ENCODE peak calls at places on chromosomes 16 and 17, in four cellular contexts. Q, Z, C and M are unnamed samples.

GRCh38 chr16:88437367-88437964 is 15.6 kb upstream of the ZFPM1 start:
- DNase-seq in Q (peak), Z (no peak), C (no peak), M (peak)

GRCh38 chr16:75244225-75244792 is 7.1 kb downstream of the BCAR1 start:
- DNase-seq in Q (no peak), Z (no peak), C (no peak), M (no peak)

GRCh38 chr16:35711435-35711834 is 2252.0 kb downstream of the TP53TG3F start:
- DNase-seq in Q (no peak), Z (no peak), C (no peak), M (no peak)

GRCh38 chr16:50259334-50260205 is 6.8 kb upstream of the ADCY7 start:
- DNase-seq in Q (no peak), Z (no peak), C (no peak), M (no peak)

GRCh38 chr17:82691714-82692113 is 6.8 kb downstream of the RAB40B start:
- DNase-seq in Q (no peak), Z (no peak), C (no peak), M (no peak)

GRCh38 chr16:28477311-28477920 is 5.3 kb upstream of the NPIPB7 start:
- DNase-seq in Q (no peak), Z (no peak), C (no peak), M (no peak)

GRCh38 chr16:70269471-70269870 is 17.7 kb upstream of the EXOSC6 start:
- DNase-seq in Q (no peak), Z (no peak), C (no peak), M (no peak)

GRCh38 chr17:80142929-80143328 is 4.0 kb downstream of the EIF4A3 start:
- DNase-seq in Q (no peak), Z (no peak), C (no peak), M (no peak)

GRCh38 chr17:38942641-38943040 is 17.2 kb downstream of the LASP1NB start:
- DNase-seq in Q (peak), Z (no peak), C (no peak), M (no peak)

GRCh38 chr17:81397314-81398169 is 2.3 kb downstream of the BAHCC1 start:
- DNase-seq in Q (no peak), Z (no peak), C (no peak), M (no peak)

GRCh38 chr16:86994651-86995171 is 322.5 kb downstream of the C16orf95 start:
- DNase-seq in Q (no peak), Z (peak), C (no peak), M (no peak)

GRCh38 chr17:66689192-66689591 is 145.7 kb upstream of the CACNG5 start:
- DNase-seq in Q (no peak), Z (no peak), C (no peak), M (no peak)

GRCh38 chr16:30867747-30868146 is 26.1 kb downstream of the BCL7C start:
- DNase-seq in Q (no peak), Z (no peak), C (no peak), M (no peak)

GRCh38 chr17:6075050-6075449 is 4.9 kb downstream of the WSCD1 start:
- DNase-seq in Q (no peak), Z (no peak), C (no peak), M (no peak)

GRCh38 chr16:17302213-17302612 is 168.5 kb downstream of the XYLT1 start:
- DNase-seq in Q (peak), Z (no peak), C (no peak), M (no peak)

GRCh38 chr17:14731591-14731990 is 430.7 kb downstream of the HS3ST3B1 start:
- DNase-seq in Q (no peak), Z (no peak), C (no peak), M (no peak)

GRCh38 chr16:3153077-3153368 is 18.2 kb downstream of the ZNF213 start:
- DNase-seq in Q (no peak), Z (no peak), C (no peak), M (no peak)

GRCh38 chr16:50742521-50743150 is 750 bp downstream of the CYLD start:
- DNase-seq in Q (peak), Z (no peak), C (no peak), M (peak)

GRCh38 chr17:77825621-77826020 is 132.9 kb upstream of the TNRC6C start:
- DNase-seq in Q (no peak), Z (no peak), C (no peak), M (no peak)

GRCh38 chr17:57463103-57463885 is 207.0 kb downstream of the MSI2 start:
- DNase-seq in Q (peak), Z (no peak), C (no peak), M (peak)

GRCh38 chr16:54327609-54328008 is 41.0 kb upstream of the IRX3 start:
- DNase-seq in Q (no peak), Z (no peak), C (no peak), M (no peak)

GRCh38 chr17:45925311-45925710 is 31.0 kb downstream of the MAPT start:
- DNase-seq in Q (no peak), Z (no peak), C (no peak), M (no peak)

GRCh38 chr17:19348806-19349205 is 13.7 kb downstream of the B9D1 start:
- DNase-seq in Q (no peak), Z (no peak), C (no peak), M (no peak)

GRCh38 chr17:76740329-76741118 is 2.6 kb downstream of the MFSD11 start:
- DNase-seq in Q (no peak), Z (no peak), C (no peak), M (no peak)

GRCh38 chr17:42975265-42975664 is 4.6 kb downstream of the PTGES3L start:
- DNase-seq in Q (no peak), Z (no peak), C (no peak), M (no peak)

GRCh38 chr17:6019959-6020358 is 50.2 kb upstream of the WSCD1 start:
- DNase-seq in Q (no peak), Z (no peak), C (no peak), M (no peak)

GRCh38 chr16:66390346-66391108 is 24.0 kb downstream of the CDH5 start:
- DNase-seq in Q (no peak), Z (no peak), C (no peak), M (no peak)

GRCh38 chr17:61504697-61505096 is 52.5 kb downstream of the TBX4 start:
- DNase-seq in Q (no peak), Z (peak), C (no peak), M (no peak)

GRCh38 chr17:56699186-56699895 is 105.8 kb downstream of the NOG start:
- DNase-seq in Q (no peak), Z (peak), C (peak), M (no peak)

GRCh38 chr17:45996282-45996937 is 2.6 kb upstream of the STH start:
- DNase-seq in Q (no peak), Z (no peak), C (no peak), M (no peak)

GRCh38 chr17:32264823-32265191 is 825 bp upstream of the RHBDL3 start:
- DNase-seq in Q (no peak), Z (no peak), C (no peak), M (no peak)

GRCh38 chr17:64073771-64074703 is 53.6 kb upstream of the ICAM2 start:
- DNase-seq in Q (peak), Z (no peak), C (no peak), M (peak)

GRCh38 chr16:50336884-50337283 is 31.9 kb downstream of the BRD7 start:
- DNase-seq in Q (no peak), Z (no peak), C (no peak), M (no peak)

GRCh38 chr17:36850794-36851193 is 86.5 kb upstream of the LHX1 start:
- DNase-seq in Q (peak), Z (no peak), C (no peak), M (no peak)

DNA sequence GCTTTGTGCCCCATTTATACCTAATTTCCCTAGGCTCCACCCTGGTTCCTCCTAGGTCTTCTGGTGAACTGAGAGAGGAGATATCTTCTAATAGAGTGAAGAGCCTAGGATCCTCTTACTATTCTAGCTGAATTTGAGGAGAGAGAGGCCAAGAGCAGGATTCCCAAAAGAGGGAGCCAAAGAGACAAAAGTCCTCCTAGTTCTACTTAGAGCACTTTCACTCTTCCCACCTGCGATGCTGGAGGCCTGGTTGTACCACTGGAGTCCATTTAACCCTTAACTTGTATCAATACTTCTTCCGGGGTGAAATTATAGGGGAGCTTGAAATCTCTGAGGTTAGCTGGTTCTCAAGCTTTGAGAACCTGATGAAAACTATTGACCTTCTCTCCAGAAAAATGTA is 3.4 kb upstream of the SSH2 start:
- DNase-seq in Q (no peak), Z (no peak), C (no peak), M (no peak)
- TF ChIP-seq CTCF in Q (no peak), Z (peak), C (no peak), M (no peak)

GRCh38 chr17:28380572-28380907 is 9.0 kb downstream of the SARM1 start:
- DNase-seq in Q (no peak), Z (no peak), C (no peak), M (no peak)

GRCh38 chr17:28384281-28385036 is 13.0 kb downstream of the SARM1 start:
- DNase-seq in Q (no peak), Z (no peak), C (no peak), M (peak)

GRCh38 chr17:28385037-28385797 is 13.7 kb downstream of the SARM1 start:
- DNase-seq in Q (no peak), Z (no peak), C (no peak), M (no peak)

GRCh38 chr17:28379814-28380571 is 8.5 kb downstream of the SARM1 start:
- DNase-seq in Q (no peak), Z (peak), C (no peak), M (no peak)

GRCh38 chr17:28381141-28381825 is 9.8 kb downstream of the SARM1 start:
- DNase-seq in Q (no peak), Z (no peak), C (no peak), M (peak)
- TF ChIP-seq CTCF in Q (no peak), Z (no peak), C (no peak), M (peak)

GRCh38 chr17:18172528-18173278 is 10.9 kb upstream of the ALKBH5 start:
- DNase-seq in Q (no peak), Z (no peak), C (no peak), M (no peak)

GRCh38 chr17:18163528-18163927 is 20.1 kb upstream of the ALKBH5 start:
- DNase-seq in Q (no peak), Z (no peak), C (no peak), M (no peak)

GRCh38 chr17:18161226-18162094 is 22.2 kb upstream of the ALKBH5 start:
- DNase-seq in Q (peak), Z (no peak), C (no peak), M (peak)

GRCh38 chr17:18167421-18167820 is 16.2 kb upstream of the ALKBH5 start:
- DNase-seq in Q (no peak), Z (no peak), C (no peak), M (no peak)

GRCh38 chr17:18166894-18167293 is 16.7 kb upstream of the ALKBH5 start:
- DNase-seq in Q (no peak), Z (no peak), C (no peak), M (no peak)
- TF ChIP-seq CTCF in Q (no peak), Z (no peak), C (no peak), M (no peak)

DNA sequence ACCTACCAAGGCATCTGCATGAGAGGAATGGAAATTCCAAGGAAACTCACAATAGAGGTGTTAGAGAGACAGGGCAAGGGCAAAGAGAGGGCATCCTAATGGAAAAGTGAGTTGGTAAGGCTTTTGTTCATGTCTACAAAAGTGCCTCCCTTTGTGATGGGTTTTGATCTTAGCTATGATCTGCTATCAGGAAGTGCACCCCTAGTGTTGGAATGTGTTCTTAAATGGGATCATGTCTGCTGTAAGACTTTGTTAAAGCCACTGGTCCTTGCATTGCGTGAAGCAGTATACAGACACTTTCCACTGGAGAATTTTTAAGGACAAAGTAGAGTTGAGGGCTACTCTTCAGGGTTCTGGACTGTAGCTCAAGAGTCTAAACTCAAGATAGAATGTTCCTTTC is 92.0 kb downstream of the MAP2K6 start:
- DNase-seq in Q (peak), Z (no peak), C (no peak), M (no peak)
- TF ChIP-seq CTCF in Q (no peak), Z (peak), C (no peak), M (no peak)

DNA sequence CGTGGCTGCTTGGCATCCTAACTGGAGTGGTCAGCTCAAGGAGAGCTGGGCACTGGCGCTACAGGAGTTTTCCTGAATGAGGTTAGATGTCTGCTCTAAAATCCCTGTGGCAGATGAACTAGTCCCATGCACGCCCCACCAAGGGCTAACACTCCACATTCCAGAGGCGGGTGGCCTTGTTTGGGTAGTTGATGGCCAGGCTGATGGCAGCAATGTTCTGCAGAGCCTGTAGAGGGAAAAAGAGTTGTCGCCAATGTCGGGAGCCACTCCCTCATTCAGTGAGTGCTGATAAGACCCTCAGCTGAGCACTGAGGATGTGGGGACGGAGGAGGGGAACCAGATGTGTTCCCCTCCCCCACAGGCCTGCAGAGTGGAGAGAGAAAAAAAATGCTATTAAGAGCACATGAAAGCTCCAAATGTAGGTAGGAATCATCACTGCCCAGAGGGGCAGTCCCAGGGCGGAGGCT is 42.5 kb upstream of the ATP2A3 start:
- DNase-seq in Q (no peak), Z (no peak), C (no peak), M (no peak)
- TF ChIP-seq CTCF in Q (no peak), Z (no peak), C (no peak), M (no peak)

GRCh38 chr17:50861822-50862528 is 4.2 kb downstream of the TOB1 start:
- DNase-seq in Q (no peak), Z (no peak), C (no peak), M (no peak)

GRCh38 chr17:50865060-50865867 is 890 bp downstream of the TOB1 start:
- DNase-seq in Q (peak), Z (no peak), C (no peak), M (peak)

GRCh38 chr17:50864747-50865059 is 1.5 kb downstream of the TOB1 start:
- DNase-seq in Q (no peak), Z (no peak), C (no peak), M (no peak)

GRCh38 chr17:50863931-50864330 is 2.2 kb downstream of the TOB1 start:
- DNase-seq in Q (no peak), Z (no peak), C (no peak), M (no peak)

DNA sequence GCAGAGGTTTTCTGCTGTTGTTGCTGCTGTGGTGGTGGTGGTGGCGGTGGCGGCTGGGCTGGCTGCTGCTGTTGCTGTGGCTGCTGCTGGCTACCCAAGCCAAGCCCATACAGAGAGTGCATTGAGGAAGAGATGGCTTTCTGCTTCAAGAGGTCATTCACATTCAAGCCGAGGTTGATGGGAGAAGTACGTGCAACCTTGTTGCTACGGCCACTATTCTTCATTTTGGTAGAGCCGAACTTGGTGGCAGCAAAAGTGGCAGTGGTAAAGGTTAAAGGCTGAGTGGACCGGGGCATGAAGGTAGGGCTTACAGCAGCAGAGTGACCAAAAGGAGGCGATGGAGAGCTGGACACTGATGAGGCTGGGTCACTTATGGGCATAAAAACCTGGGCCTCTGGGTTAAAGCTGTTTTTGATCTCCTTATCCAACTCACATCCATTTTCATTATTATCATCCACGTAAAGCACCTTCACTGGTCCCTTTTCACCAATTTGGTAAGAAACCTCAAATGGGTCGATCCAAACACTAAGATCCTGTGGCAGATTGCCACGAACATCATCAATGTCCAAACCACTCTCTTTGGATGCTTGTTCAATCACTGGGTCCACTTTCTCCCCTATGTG is 2.8 kb downstream of the TOB1 start:
- DNase-seq in Q (peak), Z (no peak), C (no peak), M (no peak)
- TF ChIP-seq CTCF in Q (peak), Z (peak), C (peak), M (peak)

GRCh38 chr16:715448-716249 is 731 bp downstream of the METRN start:
- DNase-seq in Q (no peak), Z (no peak), C (no peak), M (peak)
- TF ChIP-seq CTCF in Q (peak), Z (no peak), C (no peak), M (peak)

DNA sequence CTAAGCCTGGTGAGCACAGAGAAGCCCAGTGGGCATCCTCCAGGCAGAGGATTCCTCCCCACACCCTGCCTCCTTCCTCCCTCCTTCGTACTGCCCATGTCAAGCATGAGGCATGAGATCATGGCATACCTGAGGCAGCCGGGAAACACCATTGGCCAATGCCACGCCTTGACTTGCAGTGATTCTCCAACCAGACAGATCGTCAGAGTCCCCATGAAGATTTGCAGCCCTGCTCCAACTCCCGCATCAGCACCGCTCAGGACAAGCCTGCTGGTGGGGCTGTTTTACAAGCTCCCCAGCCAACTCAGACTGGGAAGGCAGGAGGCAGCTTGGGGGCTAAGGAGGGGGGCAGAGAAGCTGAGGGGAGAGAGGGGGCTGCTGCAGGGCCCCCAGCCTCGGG is 2.9 kb upstream of the KRT16 start:
- DNase-seq in Q (no peak), Z (no peak), C (no peak), M (no peak)
- TF ChIP-seq CTCF in Q (no peak), Z (no peak), C (no peak), M (no peak)

GRCh38 chr17:7997186-7997585 is 5.2 kb upstream of the GUCY2D start:
- DNase-seq in Q (peak), Z (no peak), C (no peak), M (no peak)
- TF ChIP-seq CTCF in Q (no peak), Z (peak), C (no peak), M (peak)